ENCODE peak calls at places on chromosomes 11 and 22, in ten cellular contexts. One of them, this sample, is unnamed.
A peak's percentile ranks its signal among the peaks of the same experiment; 100 is the strongest.

GRCh38 chr11:57315491-57315890 is 9.3 kb downstream of the TNKS1BP1 start:
- DNase-seq in psoas muscle: no peak
- DNase-seq in upper lobe of left lung: no peak
- DNase-seq in HL-60: no peak
- DNase-seq in pancreas: no peak
- DNase-seq in PC-9: no peak
- DNase-seq in cardiac muscle cell: no peak
- DNase-seq in heart right ventricle: no peak
- DNase-seq in uterus: no peak
- DNase-seq in left ventricle myocardium inferior: no peak
- DNase-seq in this sample: no peak

GRCh38 chr11:73729594-73730206 is 31.2 kb downstream of the RAB6A start:
- DNase-seq in upper lobe of left lung: no peak
- DNase-seq in psoas muscle: no peak
- DNase-seq in uterus: no peak
- DNase-seq in left ventricle myocardium inferior: no peak
- DNase-seq in heart right ventricle: no peak
- DNase-seq in cardiac muscle cell: peak; percentile 32
- DNase-seq in HL-60: peak; percentile 20
- DNase-seq in pancreas: no peak
- DNase-seq in PC-9: peak; percentile 7
- DNase-seq in this sample: no peak

GRCh38 chr11:59719556-59719955 is 5.9 kb upstream of the OR10V1 start:
- DNase-seq in upper lobe of left lung: no peak
- DNase-seq in cardiac muscle cell: no peak
- DNase-seq in heart right ventricle: no peak
- DNase-seq in left ventricle myocardium inferior: no peak
- DNase-seq in psoas muscle: no peak
- DNase-seq in HL-60: no peak
- DNase-seq in PC-9: no peak
- DNase-seq in uterus: no peak
- DNase-seq in pancreas: no peak
- DNase-seq in this sample: no peak

GRCh38 chr22:50526849-50527801 is 1.7 kb upstream of the SCO2 start:
- DNase-seq in uterus: no peak
- DNase-seq in upper lobe of left lung: no peak
- DNase-seq in PC-9: peak; percentile 77
- DNase-seq in heart right ventricle: peak; percentile 67
- DNase-seq in left ventricle myocardium inferior: peak; percentile 65
- DNase-seq in cardiac muscle cell: peak; percentile 54
- DNase-seq in HL-60: peak; percentile 89
- DNase-seq in psoas muscle: peak; percentile 58
- DNase-seq in pancreas: peak; percentile 80
- DNase-seq in this sample: peak; percentile 61

GRCh38 chr11:88603499-88603898 is 266.0 kb upstream of the CTSC start:
- DNase-seq in PC-9: no peak
- DNase-seq in upper lobe of left lung: no peak
- DNase-seq in pancreas: no peak
- DNase-seq in heart right ventricle: no peak
- DNase-seq in HL-60: no peak
- DNase-seq in cardiac muscle cell: no peak
- DNase-seq in left ventricle myocardium inferior: no peak
- DNase-seq in uterus: no peak
- DNase-seq in psoas muscle: no peak
- DNase-seq in this sample: no peak

GRCh38 chr11:119585038-119585666 is 143.8 kb downstream of the NECTIN1 start:
- DNase-seq in left ventricle myocardium inferior: no peak
- DNase-seq in HL-60: no peak
- DNase-seq in pancreas: peak; percentile 79
- DNase-seq in upper lobe of left lung: peak; percentile 85
- DNase-seq in PC-9: peak; percentile 83
- DNase-seq in psoas muscle: peak; percentile 22
- DNase-seq in uterus: no peak
- DNase-seq in cardiac muscle cell: peak; percentile 45
- DNase-seq in heart right ventricle: no peak
- DNase-seq in this sample: peak; percentile 40

GRCh38 chr11:64963072-64963631 is 8.8 kb downstream of the MAJIN start:
- DNase-seq in cardiac muscle cell: no peak
- DNase-seq in HL-60: no peak
- DNase-seq in PC-9: no peak
- DNase-seq in upper lobe of left lung: no peak
- DNase-seq in uterus: no peak
- DNase-seq in left ventricle myocardium inferior: no peak
- DNase-seq in pancreas: no peak
- DNase-seq in psoas muscle: no peak
- DNase-seq in heart right ventricle: no peak
- DNase-seq in this sample: no peak

GRCh38 chr22:27554106-27554814 is 247.3 kb downstream of the MN1 start:
- DNase-seq in upper lobe of left lung: no peak
- DNase-seq in psoas muscle: no peak
- DNase-seq in left ventricle myocardium inferior: no peak
- DNase-seq in heart right ventricle: no peak
- DNase-seq in uterus: no peak
- DNase-seq in PC-9: no peak
- DNase-seq in pancreas: no peak
- DNase-seq in cardiac muscle cell: no peak
- DNase-seq in HL-60: no peak
- DNase-seq in this sample: no peak

GRCh38 chr11:70319694-70320093 is 49.2 kb downstream of the PPFIA1 start:
- DNase-seq in uterus: no peak
- DNase-seq in cardiac muscle cell: peak; percentile 68
- DNase-seq in PC-9: no peak
- DNase-seq in psoas muscle: no peak
- DNase-seq in pancreas: no peak
- DNase-seq in upper lobe of left lung: no peak
- DNase-seq in heart right ventricle: no peak
- DNase-seq in left ventricle myocardium inferior: peak; percentile 41
- DNase-seq in HL-60: no peak
- DNase-seq in this sample: no peak

GRCh38 chr22:32723632-32724031 is 77.9 kb upstream of the TIMP3 start:
- DNase-seq in upper lobe of left lung: peak; percentile 89
- DNase-seq in left ventricle myocardium inferior: peak; percentile 72
- DNase-seq in uterus: peak; percentile 50
- DNase-seq in heart right ventricle: peak; percentile 70
- DNase-seq in PC-9: peak; percentile 60
- DNase-seq in pancreas: no peak
- DNase-seq in psoas muscle: peak; percentile 76
- DNase-seq in cardiac muscle cell: no peak
- DNase-seq in HL-60: peak; percentile 96
- DNase-seq in this sample: peak; percentile 20
- H3K27ac ChIP-seq in upper lobe of left lung: peak overlapping the region; percentile 4
- H3K27ac ChIP-seq in left ventricle myocardium inferior: peak overlapping the region; percentile 68
- H3K27ac ChIP-seq in uterus: peak overlapping the region; percentile 66
- H3K27ac ChIP-seq in heart right ventricle: no peak overlapping the region
- H3K27ac ChIP-seq in PC-9: no peak overlapping the region
- H3K27ac ChIP-seq in pancreas: no peak overlapping the region
- H3K27ac ChIP-seq in psoas muscle: peak overlapping the region; percentile 0
- H3K27ac ChIP-seq in cardiac muscle cell: no peak overlapping the region
- H3K27ac ChIP-seq in HL-60: peak overlapping the region; percentile 92
- H3K27ac ChIP-seq in this sample: peak overlapping the region; percentile 35

DNA sequence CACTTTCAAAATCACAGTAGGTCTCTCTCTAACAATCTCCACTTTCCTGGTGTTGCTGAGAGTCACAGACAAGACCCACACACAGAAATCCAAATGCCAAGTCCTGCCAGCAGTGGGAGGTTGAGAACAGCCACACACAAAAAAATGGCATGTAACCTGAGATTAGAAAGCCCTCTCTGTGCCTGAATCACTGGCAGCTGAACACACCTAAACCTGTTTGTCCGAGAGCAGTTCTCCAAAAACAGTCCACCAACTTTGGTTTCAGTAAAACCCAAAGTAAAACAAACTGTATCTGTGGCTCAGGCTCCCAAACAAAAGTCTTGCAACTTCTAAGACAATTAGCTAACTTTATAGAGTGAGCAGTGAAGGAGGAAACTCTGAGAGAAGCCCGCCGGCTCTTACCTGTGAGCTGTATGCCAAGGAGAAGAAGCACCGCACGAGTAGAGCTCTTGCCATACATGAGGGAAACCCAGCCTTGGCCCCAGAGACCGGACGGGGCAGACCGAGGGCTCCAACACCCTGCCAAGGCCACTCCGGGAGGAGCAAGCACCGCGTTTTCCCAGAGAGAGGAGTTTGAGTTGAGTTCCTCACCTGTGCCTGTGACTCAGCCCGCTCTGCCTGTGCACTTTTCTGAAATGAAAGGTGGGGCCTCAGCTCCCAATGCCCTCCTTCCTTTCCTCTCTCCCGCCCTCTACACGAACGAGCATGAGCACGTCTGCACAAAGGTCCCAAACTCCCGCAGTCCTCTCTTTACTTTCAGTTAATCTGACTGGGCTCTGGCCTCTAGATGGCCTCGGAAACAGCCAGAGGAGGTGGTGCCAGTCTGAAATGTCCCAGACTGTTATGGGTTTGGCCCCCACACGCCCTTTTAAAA is at the start of gene MPZL2:
- DNase-seq in heart right ventricle: no peak
- DNase-seq in PC-9: peak; percentile 86
- DNase-seq in upper lobe of left lung: peak; percentile 55
- DNase-seq in HL-60: no peak
- DNase-seq in psoas muscle: peak; percentile 15
- DNase-seq in uterus: peak; percentile 31
- DNase-seq in pancreas: peak; percentile 84
- DNase-seq in left ventricle myocardium inferior: peak; percentile 20
- DNase-seq in cardiac muscle cell: peak; percentile 17
- DNase-seq in this sample: peak; percentile 73
- H3K27ac ChIP-seq in heart right ventricle: no peak within 1 kb of the TSS
- H3K27ac ChIP-seq in PC-9: peak within 1 kb of the TSS; percentile 95
- H3K27ac ChIP-seq in upper lobe of left lung: peak within 1 kb of the TSS; percentile 77
- H3K27ac ChIP-seq in HL-60: no peak within 1 kb of the TSS
- H3K27ac ChIP-seq in psoas muscle: no peak within 1 kb of the TSS
- H3K27ac ChIP-seq in uterus: peak within 1 kb of the TSS; percentile 48
- H3K27ac ChIP-seq in pancreas: peak within 1 kb of the TSS; percentile 85
- H3K27ac ChIP-seq in left ventricle myocardium inferior: peak within 1 kb of the TSS; percentile 66
- H3K27ac ChIP-seq in cardiac muscle cell: no peak within 1 kb of the TSS
- H3K27ac ChIP-seq in this sample: peak within 1 kb of the TSS; percentile 13

GRCh38 chr22:17083811-17084540 is 824 bp upstream of the IL17RA start:
- DNase-seq in PC-9: no peak
- DNase-seq in heart right ventricle: no peak
- DNase-seq in cardiac muscle cell: no peak
- DNase-seq in left ventricle myocardium inferior: no peak
- DNase-seq in HL-60: no peak
- DNase-seq in uterus: no peak
- DNase-seq in upper lobe of left lung: peak; percentile 82
- DNase-seq in psoas muscle: no peak
- DNase-seq in pancreas: peak; percentile 69
- DNase-seq in this sample: no peak

GRCh38 chr22:17086301-17086700 is 1.5 kb downstream of the IL17RA start:
- DNase-seq in pancreas: no peak
- DNase-seq in psoas muscle: no peak
- DNase-seq in upper lobe of left lung: no peak
- DNase-seq in PC-9: no peak
- DNase-seq in HL-60: peak; percentile 78
- DNase-seq in cardiac muscle cell: no peak
- DNase-seq in left ventricle myocardium inferior: no peak
- DNase-seq in heart right ventricle: no peak
- DNase-seq in uterus: no peak
- DNase-seq in this sample: no peak

GRCh38 chr22:17085277-17086091 is 684 bp downstream of the IL17RA start:
- DNase-seq in cardiac muscle cell: no peak
- DNase-seq in PC-9: no peak
- DNase-seq in psoas muscle: peak; percentile 66
- DNase-seq in HL-60: no peak
- DNase-seq in pancreas: peak; percentile 82
- DNase-seq in upper lobe of left lung: peak; percentile 92
- DNase-seq in left ventricle myocardium inferior: peak; percentile 48
- DNase-seq in uterus: peak; percentile 30
- DNase-seq in heart right ventricle: peak; percentile 46
- DNase-seq in this sample: peak; percentile 32

GRCh38 chr22:17083255-17083654 is 1.5 kb upstream of the IL17RA start:
- DNase-seq in uterus: no peak
- DNase-seq in left ventricle myocardium inferior: no peak
- DNase-seq in pancreas: no peak
- DNase-seq in heart right ventricle: no peak
- DNase-seq in upper lobe of left lung: no peak
- DNase-seq in HL-60: no peak
- DNase-seq in cardiac muscle cell: no peak
- DNase-seq in psoas muscle: no peak
- DNase-seq in PC-9: no peak
- DNase-seq in this sample: peak; percentile 31

DNA sequence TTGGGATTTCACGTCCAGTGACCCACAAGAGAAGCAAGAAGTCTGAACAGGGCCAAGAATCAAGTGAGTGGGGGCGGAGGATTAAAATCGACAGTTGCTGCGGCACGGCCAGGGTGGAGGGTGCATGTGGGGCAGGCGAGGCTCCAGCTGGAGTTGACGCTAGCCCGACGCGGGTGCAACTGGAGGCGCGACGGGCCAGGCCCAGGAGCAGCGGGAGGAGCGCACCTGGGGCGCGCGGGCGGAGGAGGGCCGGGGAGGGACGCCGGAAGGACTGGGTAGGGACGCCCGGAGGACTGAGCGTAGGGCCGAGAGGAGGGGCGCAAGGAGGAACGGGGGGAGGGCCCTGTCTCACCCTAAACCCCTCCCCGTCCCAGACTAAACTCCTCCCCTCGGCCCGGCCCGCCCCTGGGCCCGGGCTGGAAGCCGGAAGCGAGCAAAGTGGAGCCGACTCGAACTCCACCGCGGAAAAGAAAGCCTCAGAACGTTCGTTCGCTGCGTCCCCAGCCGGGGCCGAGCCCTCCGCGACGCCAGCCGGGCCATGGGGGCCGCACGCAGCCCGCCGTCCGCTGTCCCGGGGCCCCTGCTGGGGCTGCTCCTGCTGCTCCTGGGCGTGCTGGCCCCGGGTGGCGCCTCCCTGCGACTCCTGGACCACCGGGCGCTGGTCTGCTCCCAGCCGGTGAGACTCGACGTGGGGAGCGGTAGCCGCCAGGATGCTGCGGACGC is at the start of gene IL17RA:
- DNase-seq in HL-60: peak; percentile 95
- DNase-seq in uterus: peak; percentile 87
- DNase-seq in upper lobe of left lung: peak; percentile 97
- DNase-seq in psoas muscle: peak; percentile 87
- DNase-seq in heart right ventricle: peak; percentile 92
- DNase-seq in pancreas: peak; percentile 97
- DNase-seq in left ventricle myocardium inferior: peak; percentile 90
- DNase-seq in cardiac muscle cell: peak; percentile 88
- DNase-seq in PC-9: peak; percentile 86
- DNase-seq in this sample: peak; percentile 95
- H3K27ac ChIP-seq in HL-60: peak within 1 kb of the TSS; percentile 94
- H3K27ac ChIP-seq in uterus: peak within 1 kb of the TSS; percentile 70
- H3K27ac ChIP-seq in upper lobe of left lung: peak within 1 kb of the TSS; percentile 91
- H3K27ac ChIP-seq in psoas muscle: peak within 1 kb of the TSS; percentile 58
- H3K27ac ChIP-seq in heart right ventricle: peak within 1 kb of the TSS; percentile 49
- H3K27ac ChIP-seq in pancreas: peak within 1 kb of the TSS; percentile 67
- H3K27ac ChIP-seq in left ventricle myocardium inferior: peak within 1 kb of the TSS; percentile 87
- H3K27ac ChIP-seq in cardiac muscle cell: no peak within 1 kb of the TSS
- H3K27ac ChIP-seq in PC-9: no peak within 1 kb of the TSS
- H3K27ac ChIP-seq in this sample: peak within 1 kb of the TSS; percentile 89

DNA sequence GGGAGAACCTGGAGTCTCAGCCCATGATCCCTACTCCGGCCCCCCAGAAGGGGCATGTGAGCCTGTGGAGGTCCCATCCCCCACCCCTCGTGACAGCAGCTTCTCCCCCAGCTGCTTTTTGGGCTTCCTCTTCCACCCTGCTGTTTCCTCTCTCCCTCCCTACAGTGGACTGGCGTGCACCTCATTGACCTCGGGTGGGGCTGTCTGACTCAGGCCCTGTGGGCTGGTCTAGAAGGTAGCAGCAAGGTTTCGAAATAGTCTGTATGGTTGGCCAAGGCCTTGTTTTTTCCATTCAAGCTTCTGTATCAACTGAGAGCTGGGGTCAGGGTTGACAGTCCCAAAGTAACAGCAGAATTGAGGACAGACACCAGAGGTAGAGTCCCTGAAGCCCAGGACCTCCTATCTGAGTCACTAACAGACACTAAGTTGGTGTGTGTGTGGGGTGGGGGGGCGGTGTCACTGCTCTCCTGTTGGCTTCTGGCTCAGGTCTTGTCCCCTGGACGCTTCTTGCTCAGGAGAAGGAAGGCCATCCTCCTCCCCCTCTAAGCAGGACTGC is 7.7 kb downstream of the SLC37A2 start:
- DNase-seq in uterus: peak; percentile 47
- DNase-seq in HL-60: peak; percentile 98
- DNase-seq in psoas muscle: peak; percentile 69
- DNase-seq in pancreas: peak; percentile 22
- DNase-seq in cardiac muscle cell: no peak
- DNase-seq in PC-9: peak; percentile 63
- DNase-seq in upper lobe of left lung: no peak
- DNase-seq in left ventricle myocardium inferior: peak; percentile 52
- DNase-seq in heart right ventricle: peak; percentile 59
- DNase-seq in this sample: peak; percentile 58
- H3K27ac ChIP-seq in uterus: peak overlapping the region; percentile 27
- H3K27ac ChIP-seq in HL-60: peak overlapping the region; percentile 73
- H3K27ac ChIP-seq in psoas muscle: no peak overlapping the region
- H3K27ac ChIP-seq in pancreas: no peak overlapping the region
- H3K27ac ChIP-seq in cardiac muscle cell: no peak overlapping the region
- H3K27ac ChIP-seq in PC-9: peak overlapping the region; percentile 75
- H3K27ac ChIP-seq in upper lobe of left lung: peak overlapping the region; percentile 78
- H3K27ac ChIP-seq in left ventricle myocardium inferior: peak overlapping the region; percentile 40
- H3K27ac ChIP-seq in heart right ventricle: no peak overlapping the region
- H3K27ac ChIP-seq in this sample: peak overlapping the region; percentile 58